ENCODE peak calls at places on chromosomes 2 and 18, in nine cellular contexts. Q is mesendoderm; E is stimulated activated CD8-positive, alpha-beta memory T cell treated with anti-CD3 and anti-CD28 coated beads, Interleukin-4, amount 100 ng/mL, for 48 hours; V is stimulated activated CD4-positive, alpha-beta T cell treated with anti-CD3 and anti-CD28 coated beads, Interleukin-12 subunit alpha, Interleukin-12 subunit beta, amount 100 ng/mL, for 4 hours; N is Peyer's patch; B is suprapubic skin; L is H54; W is sciatic nerve; I is T-helper 2 cell. D is an unnamed sample.

GRCh38 chr18:47417807-47418206 is 166.3 kb upstream of the SKOR2 start:
- DNase-seq in Q (no peak), E (no peak), V (no peak), N (no peak), B (no peak), L (peak), W (no peak), I (no peak), D (no peak)

GRCh38 chr2:240726876-240727275 is 35.2 kb downstream of the AQP12A start:
- DNase-seq in Q (no peak), E (no peak), V (no peak), N (no peak), B (no peak), L (no peak), W (no peak), I (no peak), D (no peak)

GRCh38 chr2:20538308-20539132 is 91.6 kb downstream of the RHOB start:
- DNase-seq in Q (no peak), E (no peak), V (no peak), N (peak), B (no peak), L (no peak), W (no peak), I (no peak), D (no peak)

GRCh38 chr2:160278889-160279196 is 78.8 kb upstream of the ITGB6 start:
- DNase-seq in Q (peak), E (no peak), V (no peak), N (no peak), B (no peak), L (no peak), W (no peak), I (no peak), D (no peak)

GRCh38 chr2:9287400-9288059 is 80.9 kb downstream of the ASAP2 start:
- DNase-seq in Q (peak), E (no peak), V (no peak), N (no peak), B (no peak), L (peak), W (no peak), I (no peak), D (no peak)

GRCh38 chr2:95115418-95115817 is 6.2 kb downstream of the MRPS5 start:
- DNase-seq in Q (peak), E (peak), V (peak), N (peak), B (no peak), L (peak), W (peak), I (peak), D (no peak)

GRCh38 chr2:9724565-9724964 is 93.8 kb upstream of the YWHAQ start:
- DNase-seq in Q (no peak), E (no peak), V (no peak), N (peak), B (no peak), L (no peak), W (no peak), I (no peak), D (no peak)

GRCh38 chr2:54945401-54946219 is 104.6 kb downstream of the RTN4 start:
- DNase-seq in Q (peak), E (peak), V (no peak), N (no peak), B (peak), L (peak), W (peak), I (no peak), D (peak)

GRCh38 chr18:6683112-6683876 is 46.2 kb upstream of the ARHGAP28 start:
- DNase-seq in Q (peak), E (no peak), V (no peak), N (no peak), B (no peak), L (no peak), W (peak), I (no peak), D (no peak)

GRCh38 chr2:12709207-12709522 is 7.6 kb upstream of the TRIB2 start:
- DNase-seq in Q (no peak), E (no peak), V (no peak), N (no peak), B (no peak), L (no peak), W (no peak), I (peak), D (no peak)

GRCh38 chr2:67600946-67601345 is 203.8 kb downstream of the ETAA1 start:
- DNase-seq in Q (no peak), E (no peak), V (no peak), N (no peak), B (no peak), L (no peak), W (no peak), I (no peak), D (no peak)

GRCh38 chr2:53886406-53887280 is 26.9 kb upstream of the GPR75 start:
- DNase-seq in Q (no peak), E (no peak), V (no peak), N (no peak), B (no peak), L (no peak), W (no peak), I (no peak), D (no peak)

GRCh38 chr2:240806006-240806405 is 14.0 kb downstream of the KIF1A start:
- DNase-seq in Q (no peak), E (peak), V (no peak), N (no peak), B (no peak), L (no peak), W (no peak), I (no peak), D (peak)

GRCh38 chr2:207167129-207167923 is 1.6 kb upstream of the KLF7 start:
- DNase-seq in Q (no peak), E (no peak), V (no peak), N (no peak), B (no peak), L (no peak), W (no peak), I (no peak), D (no peak)

GRCh38 chr18:76621184-76621583 is 126.1 kb upstream of the ZNF516 start:
- DNase-seq in Q (peak), E (no peak), V (no peak), N (no peak), B (no peak), L (no peak), W (no peak), I (no peak), D (no peak)

GRCh38 chr2:69915050-69915945 is at the start of gene MXD1:
- DNase-seq in Q (no peak), E (no peak), V (peak), N (peak), B (no peak), L (no peak), W (peak), I (peak), D (no peak)

GRCh38 chr2:112840068-112840445 is 3.5 kb upstream of the IL1B start:
- DNase-seq in Q (no peak), E (no peak), V (no peak), N (no peak), B (no peak), L (no peak), W (no peak), I (no peak), D (no peak)

GRCh38 chr2:217054791-217055190 is 194.9 kb upstream of the TNP1 start:
- DNase-seq in Q (no peak), E (no peak), V (no peak), N (no peak), B (no peak), L (no peak), W (no peak), I (no peak), D (no peak)

GRCh38 chr2:89833116-89833779 is 1141.8 kb downstream of the RPIA start:
- DNase-seq in Q (peak), E (no peak), V (no peak), N (no peak), B (no peak), L (no peak), W (no peak), I (no peak), D (no peak)

GRCh38 chr2:111042772-111043771 is 77.6 kb upstream of the BCL2L11 start:
- DNase-seq in Q (no peak), E (peak), V (no peak), N (no peak), B (no peak), L (no peak), W (no peak), I (no peak), D (no peak)

GRCh38 chr2:120320318-120320851 is 25.6 kb upstream of the INHBB start:
- DNase-seq in Q (no peak), E (no peak), V (no peak), N (peak), B (no peak), L (no peak), W (no peak), I (no peak), D (no peak)

GRCh38 chr2:142290931-142291330 is 160.1 kb upstream of the LRP1B start:
- DNase-seq in Q (no peak), E (no peak), V (no peak), N (no peak), B (no peak), L (no peak), W (no peak), I (no peak), D (no peak)

GRCh38 chr2:84515788-84516187 is 510 bp upstream of the DNAH6 start:
- DNase-seq in Q (no peak), E (no peak), V (no peak), N (no peak), B (no peak), L (no peak), W (no peak), I (no peak), D (no peak)

GRCh38 chr18:24209558-24209957 is 70.7 kb downstream of the CABYR start:
- DNase-seq in Q (no peak), E (no peak), V (no peak), N (no peak), B (no peak), L (no peak), W (no peak), I (no peak), D (no peak)

GRCh38 chr2:233418761-233419625 is 64.7 kb downstream of the DGKD start:
- DNase-seq in Q (no peak), E (peak), V (no peak), N (no peak), B (no peak), L (no peak), W (no peak), I (peak), D (peak)

D was measured in coronary artery.